ENCODE peak calls at places on chromosomes 5 and 9, in six cellular contexts. One of them, this sample, is unnamed.

GRCh38 chr5:176837707-176838115 is 27.4 kb downstream of the UNC5A start:
- DNase-seq in endothelial cell: peak
- DNase-seq in heart right ventricle: peak
- DNase-seq in WTC11: peak
- DNase-seq in astrocyte of the spinal cord: peak
- DNase-seq in HFFc6: peak
- DNase-seq in this sample: peak

GRCh38 chr9:81798606-81799005 is 109.3 kb upstream of the TLE1 start:
- DNase-seq in endothelial cell: no peak
- DNase-seq in heart right ventricle: no peak
- DNase-seq in WTC11: no peak
- DNase-seq in astrocyte of the spinal cord: no peak
- DNase-seq in HFFc6: no peak
- DNase-seq in this sample: no peak

GRCh38 chr5:170503970-170504525 is at the start of gene KCNIP1:
- DNase-seq in endothelial cell: peak
- DNase-seq in heart right ventricle: no peak
- DNase-seq in WTC11: peak
- DNase-seq in astrocyte of the spinal cord: no peak
- DNase-seq in HFFc6: no peak
- DNase-seq in this sample: no peak

GRCh38 chr5:132054031-132054696 is 6.3 kb upstream of the IL3 start:
- DNase-seq in endothelial cell: peak
- DNase-seq in heart right ventricle: no peak
- DNase-seq in WTC11: no peak
- DNase-seq in astrocyte of the spinal cord: no peak
- DNase-seq in HFFc6: no peak
- DNase-seq in this sample: no peak

GRCh38 chr9:136137321-136138054 is 18.8 kb upstream of the TMEM250 start:
- DNase-seq in endothelial cell: no peak
- DNase-seq in heart right ventricle: no peak
- DNase-seq in WTC11: no peak
- DNase-seq in astrocyte of the spinal cord: no peak
- DNase-seq in HFFc6: no peak
- DNase-seq in this sample: no peak

GRCh38 chr5:107455111-107455544 is 215.6 kb downstream of the EFNA5 start:
- DNase-seq in endothelial cell: no peak
- DNase-seq in heart right ventricle: no peak
- DNase-seq in WTC11: no peak
- DNase-seq in astrocyte of the spinal cord: peak
- DNase-seq in HFFc6: no peak
- DNase-seq in this sample: no peak

GRCh38 chr5:142692280-142692775 is 6.4 kb upstream of the FGF1 start:
- DNase-seq in endothelial cell: no peak
- DNase-seq in heart right ventricle: no peak
- DNase-seq in WTC11: no peak
- DNase-seq in astrocyte of the spinal cord: no peak
- DNase-seq in HFFc6: no peak
- DNase-seq in this sample: no peak

GRCh38 chr9:15755660-15756059 is 202.8 kb downstream of the CCDC171 start:
- DNase-seq in endothelial cell: no peak
- DNase-seq in heart right ventricle: no peak
- DNase-seq in WTC11: no peak
- DNase-seq in astrocyte of the spinal cord: no peak
- DNase-seq in HFFc6: no peak
- DNase-seq in this sample: no peak

GRCh38 chr9:134358026-134358967 is 32.0 kb downstream of the RXRA start:
- DNase-seq in endothelial cell: no peak
- DNase-seq in heart right ventricle: peak
- DNase-seq in WTC11: no peak
- DNase-seq in astrocyte of the spinal cord: peak
- DNase-seq in HFFc6: no peak
- DNase-seq in this sample: no peak

GRCh38 chr5:142199388-142199787 is 90.8 kb downstream of the NDFIP1 start:
- DNase-seq in endothelial cell: no peak
- DNase-seq in heart right ventricle: no peak
- DNase-seq in WTC11: no peak
- DNase-seq in astrocyte of the spinal cord: no peak
- DNase-seq in HFFc6: no peak
- DNase-seq in this sample: no peak

GRCh38 chr5:149939572-149939971 is 5.0 kb downstream of the PDE6A start:
- DNase-seq in endothelial cell: no peak
- DNase-seq in heart right ventricle: no peak
- DNase-seq in WTC11: no peak
- DNase-seq in astrocyte of the spinal cord: no peak
- DNase-seq in HFFc6: no peak
- DNase-seq in this sample: no peak

GRCh38 chr5:38926121-38926520 is 80.3 kb downstream of the OSMR start:
- DNase-seq in endothelial cell: no peak
- DNase-seq in heart right ventricle: no peak
- DNase-seq in WTC11: no peak
- DNase-seq in astrocyte of the spinal cord: peak
- DNase-seq in HFFc6: peak
- DNase-seq in this sample: no peak

GRCh38 chr5:41707853-41708603 is 162.2 kb downstream of the OXCT1 start:
- DNase-seq in endothelial cell: peak
- DNase-seq in heart right ventricle: no peak
- DNase-seq in WTC11: peak
- DNase-seq in astrocyte of the spinal cord: peak
- DNase-seq in HFFc6: peak
- DNase-seq in this sample: peak

GRCh38 chr5:132322266-132322665 is 28.1 kb downstream of the SLC22A4 start:
- DNase-seq in endothelial cell: peak
- DNase-seq in heart right ventricle: no peak
- DNase-seq in WTC11: peak
- DNase-seq in astrocyte of the spinal cord: no peak
- DNase-seq in HFFc6: no peak
- DNase-seq in this sample: no peak

GRCh38 chr9:137592767-137593166 is 2.5 kb upstream of the ZMYND19 start:
- DNase-seq in endothelial cell: no peak
- DNase-seq in heart right ventricle: no peak
- DNase-seq in WTC11: no peak
- DNase-seq in astrocyte of the spinal cord: no peak
- DNase-seq in HFFc6: no peak
- DNase-seq in this sample: no peak

GRCh38 chr9:86721843-86722705 is 225.2 kb downstream of the GAS1 start:
- DNase-seq in endothelial cell: no peak
- DNase-seq in heart right ventricle: no peak
- DNase-seq in WTC11: no peak
- DNase-seq in astrocyte of the spinal cord: peak
- DNase-seq in HFFc6: peak
- DNase-seq in this sample: no peak

GRCh38 chr9:91024841-91025240 is 223.2 kb downstream of the SYK start:
- DNase-seq in endothelial cell: no peak
- DNase-seq in heart right ventricle: no peak
- DNase-seq in WTC11: no peak
- DNase-seq in astrocyte of the spinal cord: no peak
- DNase-seq in HFFc6: no peak
- DNase-seq in this sample: no peak

GRCh38 chr9:91025856-91026255 is 224.2 kb downstream of the SYK start:
- DNase-seq in endothelial cell: no peak
- DNase-seq in heart right ventricle: no peak
- DNase-seq in WTC11: no peak
- DNase-seq in astrocyte of the spinal cord: no peak
- DNase-seq in HFFc6: no peak
- DNase-seq in this sample: no peak

GRCh38 chr9:91026266-91026665 is 224.6 kb downstream of the SYK start:
- DNase-seq in endothelial cell: no peak
- DNase-seq in heart right ventricle: no peak
- DNase-seq in WTC11: no peak
- DNase-seq in astrocyte of the spinal cord: no peak
- DNase-seq in HFFc6: no peak
- DNase-seq in this sample: no peak

GRCh38 chr9:91028166-91028827 is 226.7 kb downstream of the SYK start:
- DNase-seq in endothelial cell: no peak
- DNase-seq in heart right ventricle: no peak
- DNase-seq in WTC11: no peak
- DNase-seq in astrocyte of the spinal cord: no peak
- DNase-seq in HFFc6: no peak
- DNase-seq in this sample: no peak

GRCh38 chr9:91027005-91027404 is 225.4 kb downstream of the SYK start:
- DNase-seq in endothelial cell: no peak
- DNase-seq in heart right ventricle: no peak
- DNase-seq in WTC11: no peak
- DNase-seq in astrocyte of the spinal cord: no peak
- DNase-seq in HFFc6: no peak
- DNase-seq in this sample: no peak
- TF ChIP-seq CTCF in endothelial cell: no peak
- TF ChIP-seq CTCF in heart right ventricle: no peak
- TF ChIP-seq CTCF in WTC11: no peak
- TF ChIP-seq CTCF in astrocyte of the spinal cord: no peak
- TF ChIP-seq CTCF in HFFc6: no peak
- TF ChIP-seq CTCF in this sample: no peak

DNA sequence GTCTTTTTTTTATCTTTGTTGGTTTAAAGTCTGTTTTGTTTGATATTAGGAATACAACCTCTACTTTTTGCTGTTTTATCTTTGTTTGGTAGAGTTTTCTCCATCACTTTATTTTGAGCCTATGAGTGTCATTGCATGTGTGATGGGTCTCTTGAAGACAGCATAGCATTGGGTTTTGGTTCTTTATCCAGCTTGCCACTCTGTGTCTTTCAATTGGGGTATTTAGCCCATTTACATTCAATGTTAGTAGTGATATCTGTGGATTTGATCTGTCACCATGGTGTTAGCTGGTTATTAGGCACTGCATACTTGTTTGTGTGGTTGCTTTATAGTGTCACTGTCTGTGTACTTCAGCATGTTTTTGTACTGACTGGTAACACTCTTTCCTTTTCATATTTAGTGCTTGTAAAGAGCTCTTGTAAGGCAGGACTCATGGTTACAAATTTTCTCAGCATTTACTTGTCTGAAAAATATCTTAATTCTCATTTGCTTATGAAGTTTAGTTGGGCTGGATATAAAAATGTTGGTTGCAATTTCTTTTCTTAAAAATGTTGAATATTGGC is 845.5 kb downstream of the TLE4 start:
- DNase-seq in endothelial cell: no peak
- DNase-seq in heart right ventricle: no peak
- DNase-seq in WTC11: no peak
- DNase-seq in astrocyte of the spinal cord: no peak
- DNase-seq in HFFc6: no peak
- DNase-seq in this sample: no peak
- TF ChIP-seq CTCF in endothelial cell: no peak
- TF ChIP-seq CTCF in heart right ventricle: no peak
- TF ChIP-seq CTCF in WTC11: no peak
- TF ChIP-seq CTCF in astrocyte of the spinal cord: no peak
- TF ChIP-seq CTCF in HFFc6: no peak
- TF ChIP-seq CTCF in this sample: no peak

GRCh38 chr5:115354246-115354645 is 57.8 kb upstream of the CCDC112 start:
- DNase-seq in endothelial cell: no peak
- DNase-seq in heart right ventricle: no peak
- DNase-seq in WTC11: no peak
- DNase-seq in astrocyte of the spinal cord: no peak
- DNase-seq in HFFc6: no peak
- DNase-seq in this sample: no peak

GRCh38 chr5:115349001-115349817 is 52.8 kb upstream of the CCDC112 start:
- DNase-seq in endothelial cell: no peak
- DNase-seq in heart right ventricle: no peak
- DNase-seq in WTC11: no peak
- DNase-seq in astrocyte of the spinal cord: peak
- DNase-seq in HFFc6: peak
- DNase-seq in this sample: no peak

GRCh38 chr5:115350892-115351291 is 54.4 kb upstream of the CCDC112 start:
- DNase-seq in endothelial cell: no peak
- DNase-seq in heart right ventricle: no peak
- DNase-seq in WTC11: no peak
- DNase-seq in astrocyte of the spinal cord: no peak
- DNase-seq in HFFc6: no peak
- DNase-seq in this sample: no peak

GRCh38 chr5:115352571-115352970 is 56.1 kb upstream of the CCDC112 start:
- DNase-seq in endothelial cell: no peak
- DNase-seq in heart right ventricle: no peak
- DNase-seq in WTC11: no peak
- DNase-seq in astrocyte of the spinal cord: no peak
- DNase-seq in HFFc6: no peak
- DNase-seq in this sample: no peak

DNA sequence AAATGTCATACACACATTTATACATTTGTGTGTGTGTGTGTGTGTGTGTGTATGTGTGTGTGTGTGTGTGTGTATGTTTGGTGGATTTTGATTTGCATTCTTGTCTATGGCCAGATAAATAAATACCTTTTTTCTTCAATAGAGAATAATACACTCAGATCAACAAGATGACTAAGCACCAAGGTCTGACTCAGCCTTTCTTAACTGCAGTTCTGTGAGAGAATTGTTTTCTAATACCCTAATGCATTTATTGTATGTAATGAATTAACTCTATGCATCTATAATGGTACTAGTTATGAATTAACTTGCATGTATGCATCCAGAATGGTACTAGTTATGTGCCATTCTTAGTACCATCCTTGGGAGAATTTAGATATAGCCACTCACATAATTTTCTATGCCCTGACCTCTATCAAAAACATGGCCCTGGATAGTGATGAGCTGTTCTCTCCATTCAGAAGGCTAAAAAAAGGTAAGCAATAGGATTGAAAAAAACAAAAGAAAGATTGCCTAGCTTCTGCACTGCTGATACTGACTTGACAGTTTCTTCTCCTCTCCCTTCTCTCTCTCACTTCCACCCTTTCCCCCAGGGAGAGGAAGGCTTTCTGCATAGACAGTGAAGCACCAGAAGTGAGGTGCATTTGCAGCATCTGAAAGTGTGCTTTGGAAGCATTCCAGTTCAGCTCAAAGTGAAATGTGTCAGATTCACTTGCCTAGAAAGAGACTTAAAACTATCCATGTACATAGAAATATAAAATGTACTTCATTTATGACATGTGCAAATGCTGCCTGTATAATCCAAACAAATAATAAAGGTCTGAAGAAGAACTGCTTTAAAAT is 55.1 kb upstream of the CCDC112 start:
- DNase-seq in endothelial cell: no peak
- DNase-seq in heart right ventricle: no peak
- DNase-seq in WTC11: no peak
- DNase-seq in astrocyte of the spinal cord: peak
- DNase-seq in HFFc6: peak
- DNase-seq in this sample: no peak
- TF ChIP-seq CTCF in endothelial cell: no peak
- TF ChIP-seq CTCF in heart right ventricle: no peak
- TF ChIP-seq CTCF in WTC11: no peak
- TF ChIP-seq CTCF in astrocyte of the spinal cord: no peak
- TF ChIP-seq CTCF in HFFc6: no peak
- TF ChIP-seq CTCF in this sample: no peak

DNA sequence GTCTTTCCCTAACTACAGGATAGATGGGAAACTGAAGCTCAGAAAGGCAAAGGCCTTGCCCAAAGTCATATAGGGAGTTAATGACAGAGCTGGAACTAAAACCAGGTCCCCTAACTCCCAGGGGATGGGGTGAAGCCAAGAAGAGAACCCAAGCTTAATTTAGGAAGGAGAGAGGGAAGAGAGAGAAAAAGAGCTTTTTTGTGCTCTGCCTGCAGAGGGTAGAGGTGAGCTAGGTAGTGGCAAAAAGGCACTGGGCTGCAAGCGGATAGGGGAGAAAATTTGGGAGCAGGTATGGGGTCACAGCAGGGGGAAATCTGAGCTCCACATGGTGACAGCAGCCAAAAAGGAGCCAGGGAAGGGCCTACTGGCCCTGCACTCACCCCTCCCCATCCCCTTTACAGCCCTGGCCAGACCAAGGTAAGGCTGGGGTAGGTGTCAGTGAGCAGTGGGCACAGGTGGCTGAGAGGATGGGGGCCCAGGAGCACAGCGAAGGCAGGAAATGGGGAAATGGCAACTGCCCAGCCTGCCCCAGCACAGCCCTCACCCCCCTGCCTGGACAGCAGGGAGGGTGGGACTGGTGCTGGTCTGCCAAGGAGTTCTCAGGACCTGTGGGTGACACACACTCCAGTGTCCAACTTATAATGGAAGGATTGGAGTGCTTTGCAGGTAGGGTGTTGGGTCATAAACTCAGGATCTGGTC is 3.3 kb downstream of the ENHO start:
- DNase-seq in endothelial cell: no peak
- DNase-seq in heart right ventricle: no peak
- DNase-seq in WTC11: no peak
- DNase-seq in astrocyte of the spinal cord: no peak
- DNase-seq in HFFc6: no peak
- DNase-seq in this sample: no peak
- TF ChIP-seq CTCF in endothelial cell: no peak
- TF ChIP-seq CTCF in heart right ventricle: no peak
- TF ChIP-seq CTCF in WTC11: no peak
- TF ChIP-seq CTCF in astrocyte of the spinal cord: no peak
- TF ChIP-seq CTCF in HFFc6: no peak
- TF ChIP-seq CTCF in this sample: no peak

This sample was measured in GM10248.